ENCODE peak calls at places on chromosomes 16 and 17, in six cellular contexts. P is Panc1, E is adipocyte, Z is fibroblast of lung, T is psoas muscle, I is mammary epithelial cell. U is an unnamed sample.
A peak's percentile ranks its signal among the peaks of the same experiment; 100 is the strongest.

GRCh38 chr16:81679721-81680430 is 99.2 kb upstream of the PLCG2 start:
- DNase-seq in P (no peak), E (no peak), Z (no peak), T (no peak), I (no peak), U (no peak)

GRCh38 chr16:28609631-28610594 is at the start of gene SULT1A1:
- DNase-seq in P (no peak), E (no peak), Z (no peak), T (peak; percentile 79), I (peak; percentile 37), U (no peak)

GRCh38 chr16:57759541-57760356 is 24.2 kb downstream of the KATNB1 start:
- DNase-seq in P (no peak), E (no peak), Z (no peak), T (peak; percentile 47), I (peak; percentile 47), U (no peak)

GRCh38 chr17:57747221-57748017 is 2.3 kb upstream of the CCDC182 start:
- DNase-seq in P (peak; percentile 52), E (peak; percentile 85), Z (peak; percentile 57), T (no peak), I (peak; percentile 40), U (no peak)

GRCh38 chr17:82497483-82498405 is 21.8 kb upstream of the FOXK2 start:
- DNase-seq in P (no peak), E (peak; percentile 78), Z (peak; percentile 90), T (peak; percentile 77), I (peak; percentile 20), U (peak; percentile 61)

GRCh38 chr17:7613769-7614421 is 802 bp downstream of the FXR2 start:
- DNase-seq in P (no peak), E (peak; percentile 64), Z (peak; percentile 61), T (no peak), I (peak; percentile 37), U (no peak)

GRCh38 chr16:54317306-54317705 is 30.7 kb upstream of the IRX3 start:
- DNase-seq in P (no peak), E (no peak), Z (no peak), T (no peak), I (no peak), U (no peak)

GRCh38 chr16:16067127-16067526 is 117.7 kb downstream of the ABCC1 start:
- DNase-seq in P (no peak), E (no peak), Z (peak; percentile 69), T (peak; percentile 83), I (no peak), U (no peak)

GRCh38 chr16:27361987-27362386 is 40.0 kb upstream of the IL21R start:
- DNase-seq in P (no peak), E (no peak), Z (no peak), T (no peak), I (no peak), U (no peak)

GRCh38 chr16:89918453-89919347 is at the start of gene MC1R:
- DNase-seq in P (no peak), E (peak; percentile 62), Z (peak; percentile 44), T (peak; percentile 48), I (no peak), U (peak; percentile 90)

GRCh38 chr17:50593321-50593720 is 32.8 kb downstream of the CACNA1G start:
- DNase-seq in P (no peak), E (no peak), Z (no peak), T (no peak), I (no peak), U (no peak)

GRCh38 chr16:50771366-50771765 is 29.5 kb downstream of the CYLD start:
- DNase-seq in P (no peak), E (peak; percentile 41), Z (peak; percentile 60), T (no peak), I (peak; percentile 50), U (peak; percentile 52)

GRCh38 chr17:67602439-67602838 is 115.3 kb upstream of the NOL11 start:
- DNase-seq in P (no peak), E (no peak), Z (no peak), T (no peak), I (no peak), U (no peak)

GRCh38 chr16:68367891-68368601 is 57.2 kb downstream of the PRMT7 start:
- DNase-seq in P (no peak), E (no peak), Z (no peak), T (no peak), I (no peak), U (no peak)

GRCh38 chr16:11130978-11131665 is 124.9 kb downstream of the SOCS1 start:
- DNase-seq in P (no peak), E (no peak), Z (no peak), T (no peak), I (no peak), U (no peak)

GRCh38 chr17:18141210-18141803 is 32.8 kb downstream of the MYO15A start:
- DNase-seq in P (peak; percentile 41), E (peak; percentile 86), Z (peak; percentile 36), T (no peak), I (peak; percentile 43), U (no peak)

GRCh38 chr16:87303431-87303930 is 13.7 kb downstream of the C16orf95 start:
- DNase-seq in P (no peak), E (no peak), Z (peak; percentile 19), T (no peak), I (no peak), U (no peak)

GRCh38 chr16:66382966-66383299 is 16.4 kb downstream of the CDH5 start:
- DNase-seq in P (peak; percentile 5), E (peak; percentile 59), Z (peak; percentile 97), T (no peak), I (peak; percentile 79), U (no peak)

GRCh38 chr17:16437083-16437482 is 21.7 kb downstream of the TRPV2 start:
- DNase-seq in P (no peak), E (no peak), Z (no peak), T (no peak), I (no peak), U (no peak)

GRCh38 chr16:13852827-13853226 is 67.1 kb upstream of the ERCC4 start:
- DNase-seq in P (no peak), E (no peak), Z (no peak), T (no peak), I (no peak), U (no peak)

GRCh38 chr17:38861399-38861843 is 7.9 kb upstream of the RPL23 start:
- DNase-seq in P (peak; percentile 64), E (no peak), Z (no peak), T (no peak), I (peak; percentile 43), U (no peak)

DNA sequence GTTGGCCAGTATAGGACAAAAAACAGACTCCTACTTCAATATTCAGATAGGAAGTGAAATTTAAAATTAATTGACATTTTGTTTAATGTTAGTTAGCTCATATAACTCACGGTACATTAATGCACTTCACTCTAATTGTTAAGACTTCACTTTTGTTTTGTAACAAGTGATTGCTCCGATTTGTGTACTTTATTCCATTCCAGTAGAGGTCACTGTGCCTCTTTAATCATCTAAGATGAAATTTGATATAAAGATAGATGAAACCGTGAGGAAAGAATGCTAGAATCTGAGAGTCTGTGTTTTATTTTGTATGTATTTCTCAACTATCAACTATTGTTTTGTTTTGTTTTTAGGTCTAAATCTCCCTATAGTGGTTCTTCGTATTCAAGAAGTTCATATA is 29.0 kb downstream of the RBBP6 start:
- DNase-seq in P (no peak), E (peak; percentile 82), Z (peak; percentile 23), T (no peak), I (peak; percentile 8), U (no peak)
- H3K9me3 ChIP-seq in P (no peaks in the 10 kb centered on the region), E (no peaks in the 10 kb centered on the region), Z (no peaks in the 10 kb centered on the region), T (no peaks in the 10 kb centered on the region), I (no peaks in the 10 kb centered on the region), U (no peaks in the 10 kb centered on the region)

DNA sequence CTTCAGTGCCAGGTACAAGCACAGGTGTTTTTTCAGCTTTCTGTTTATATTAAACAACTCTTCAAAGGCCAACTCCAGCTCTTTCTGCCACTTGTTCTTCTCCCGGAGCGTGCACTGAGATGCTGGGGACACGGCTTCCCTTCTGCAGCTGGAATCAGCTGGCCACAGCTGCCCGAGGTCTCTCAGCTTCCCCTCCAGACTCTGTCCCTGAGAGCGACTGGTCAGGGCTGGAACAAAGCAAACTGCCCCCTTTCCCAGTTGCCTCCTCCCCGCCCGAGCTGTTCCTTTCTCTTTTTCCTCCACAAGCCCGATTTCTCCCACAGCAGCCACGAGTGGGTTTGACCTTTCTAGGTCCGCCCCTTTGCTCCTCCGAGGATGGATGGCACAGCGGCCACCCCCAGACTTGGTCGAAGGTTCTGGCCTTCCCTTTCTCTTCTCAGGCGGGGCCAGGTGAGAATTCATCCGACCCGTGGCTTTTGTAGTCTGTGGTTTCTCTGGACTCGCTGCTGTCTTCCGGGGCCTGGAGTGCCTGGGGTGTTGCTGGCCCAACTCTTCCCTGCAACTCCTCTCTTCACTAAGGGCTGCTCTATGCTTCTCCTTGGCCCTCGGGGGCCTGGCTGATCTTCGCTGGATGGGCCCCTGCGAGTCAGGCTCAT is 11.5 kb downstream of the CEP295NL start:
- DNase-seq in P (no peak), E (no peak), Z (no peak), T (no peak), I (no peak), U (no peak)
- H3K4me3 ChIP-seq in P (no peak overlapping the region), E (no peak overlapping the region), Z (no peak overlapping the region), T (no peak overlapping the region), I (no peak overlapping the region), U (no peak overlapping the region)

GRCh38 chr16:3311496-3311895 is 6.2 kb downstream of the ZNF75A start:
- DNase-seq in P (no peak), E (no peak), Z (no peak), T (no peak), I (no peak), U (no peak)
- H3K9me3 ChIP-seq in P (peaks cover 56% of the 10 kb centered on the region), E (peaks cover 97% of the 10 kb centered on the region), Z (peaks cover 4% of the 10 kb centered on the region), T (peaks cover 85% of the 10 kb centered on the region), I (peaks cover 36% of the 10 kb centered on the region), U (peaks cover 55% of the 10 kb centered on the region)

GRCh38 chr17:65546579-65546978 is 14.9 kb downstream of the AXIN2 start:
- DNase-seq in P (no peak), E (no peak), Z (no peak), T (no peak), I (no peak), U (no peak)

GRCh38 chr17:65548570-65548969 is 12.9 kb downstream of the AXIN2 start:
- DNase-seq in P (no peak), E (no peak), Z (no peak), T (no peak), I (no peak), U (no peak)

GRCh38 chr17:65544658-65545057 is 16.8 kb downstream of the AXIN2 start:
- DNase-seq in P (no peak), E (no peak), Z (no peak), T (no peak), I (no peak), U (no peak)

GRCh38 chr17:65547253-65547670 is 14.2 kb downstream of the AXIN2 start:
- DNase-seq in P (no peak), E (no peak), Z (peak; percentile 81), T (peak; percentile 86), I (no peak), U (peak; percentile 39)

DNA sequence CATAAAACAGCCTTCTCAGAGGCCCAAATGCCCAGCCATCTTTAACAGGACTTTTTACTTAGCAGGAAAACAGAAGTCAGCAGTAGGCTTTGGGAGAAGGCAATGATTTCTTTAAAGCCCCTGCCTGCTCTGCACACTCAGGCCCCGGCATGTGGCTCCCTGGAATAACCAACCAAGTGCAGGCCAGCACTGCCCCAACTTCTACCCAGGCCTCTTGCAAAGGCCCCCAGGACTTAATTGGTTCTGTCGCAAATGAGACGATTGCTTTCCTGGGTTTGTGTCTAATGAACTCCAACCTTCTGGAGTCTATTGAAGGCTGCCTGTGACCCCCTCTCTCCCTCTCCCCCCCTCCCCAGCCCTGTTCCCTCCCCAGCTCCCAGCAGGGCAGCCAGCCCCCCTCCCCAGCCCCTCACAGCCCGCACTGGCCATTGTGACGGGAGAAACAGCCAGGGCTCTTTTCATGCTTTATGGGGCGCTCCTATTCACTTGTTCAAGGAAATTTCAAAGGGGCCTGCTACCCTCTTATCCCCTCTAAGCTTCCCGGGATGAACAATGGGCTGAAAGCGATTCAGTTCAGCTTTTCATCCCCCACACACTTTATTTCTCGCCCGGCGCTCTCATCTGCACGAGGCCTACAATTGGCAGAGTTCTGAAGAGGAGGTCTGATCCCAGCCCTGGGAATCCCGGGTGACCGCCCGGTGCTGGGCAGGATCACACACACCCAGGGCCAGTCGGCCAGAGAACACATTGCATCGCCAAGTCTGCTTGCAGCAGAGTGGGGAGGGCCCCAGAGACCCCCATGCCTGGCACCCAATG is 15.5 kb downstream of the AXIN2 start:
- DNase-seq in P (no peak), E (no peak), Z (no peak), T (no peak), I (no peak), U (no peak)
- H3K4me3 ChIP-seq in P (no peak overlapping the region), E (no peak overlapping the region), Z (no peak overlapping the region), T (no peak overlapping the region), I (no peak overlapping the region), U (no peak overlapping the region)

U was measured in MG63.